ENCODE peak calls at places on chromosomes 6 and 20, in nine cellular contexts. One of them, this sample, is unnamed.
A peak's percentile ranks its signal among the peaks of the same experiment; 100 is the strongest.

GRCh38 chr6:67884442-67884841 is 750.6 kb upstream of the ADGRB3 start:
- DNase-seq in HCT116: no peak
- DNase-seq in gastrocnemius medialis: no peak
- DNase-seq in ovary: no peak
- DNase-seq in prostate gland: no peak
- DNase-seq in stomach: no peak
- DNase-seq in esophagus muscularis mucosa: no peak
- DNase-seq in transverse colon: no peak
- DNase-seq in right lobe of liver: no peak
- DNase-seq in this sample: no peak

GRCh38 chr6:141401168-141401567 is 731.6 kb upstream of the GJE1 start:
- DNase-seq in transverse colon: no peak
- DNase-seq in ovary: no peak
- DNase-seq in right lobe of liver: no peak
- DNase-seq in prostate gland: no peak
- DNase-seq in esophagus muscularis mucosa: no peak
- DNase-seq in stomach: no peak
- DNase-seq in gastrocnemius medialis: no peak
- DNase-seq in HCT116: no peak
- DNase-seq in this sample: no peak

GRCh38 chr6:100775667-100776066 is 105.5 kb downstream of the ASCC3 start:
- DNase-seq in gastrocnemius medialis: no peak
- DNase-seq in esophagus muscularis mucosa: no peak
- DNase-seq in HCT116: no peak
- DNase-seq in ovary: no peak
- DNase-seq in transverse colon: no peak
- DNase-seq in prostate gland: no peak
- DNase-seq in right lobe of liver: no peak
- DNase-seq in stomach: no peak
- DNase-seq in this sample: no peak

GRCh38 chr6:160733045-160733646 is 31.1 kb downstream of the PLG start:
- DNase-seq in esophagus muscularis mucosa: no peak
- DNase-seq in prostate gland: peak; percentile 28
- DNase-seq in HCT116: peak; percentile 28
- DNase-seq in transverse colon: peak; percentile 13
- DNase-seq in ovary: peak; percentile 30
- DNase-seq in stomach: peak; percentile 28
- DNase-seq in right lobe of liver: no peak
- DNase-seq in gastrocnemius medialis: no peak
- DNase-seq in this sample: peak; percentile 3

GRCh38 chr20:62796699-62797491 is 622 bp downstream of the MRGBP start:
- DNase-seq in right lobe of liver: no peak
- DNase-seq in transverse colon: no peak
- DNase-seq in esophagus muscularis mucosa: no peak
- DNase-seq in prostate gland: no peak
- DNase-seq in ovary: peak; percentile 69
- DNase-seq in gastrocnemius medialis: no peak
- DNase-seq in stomach: no peak
- DNase-seq in HCT116: no peak
- DNase-seq in this sample: no peak

GRCh38 chr6:145734486-145735355 is 599 bp downstream of the EPM2A start:
- DNase-seq in prostate gland: peak; percentile 82
- DNase-seq in transverse colon: peak; percentile 90
- DNase-seq in gastrocnemius medialis: peak; percentile 78
- DNase-seq in right lobe of liver: peak; percentile 92
- DNase-seq in ovary: peak; percentile 89
- DNase-seq in HCT116: peak; percentile 75
- DNase-seq in esophagus muscularis mucosa: peak; percentile 95
- DNase-seq in stomach: peak; percentile 87
- DNase-seq in this sample: peak; percentile 52

GRCh38 chr20:1423625-1424106 is 30.8 kb upstream of the FKBP1A start:
- DNase-seq in gastrocnemius medialis: no peak
- DNase-seq in right lobe of liver: no peak
- DNase-seq in ovary: no peak
- DNase-seq in esophagus muscularis mucosa: peak; percentile 87
- DNase-seq in HCT116: peak; percentile 67
- DNase-seq in prostate gland: peak; percentile 14
- DNase-seq in stomach: peak; percentile 77
- DNase-seq in transverse colon: peak; percentile 65
- DNase-seq in this sample: no peak

GRCh38 chr6:130973521-130974277 is 89.3 kb downstream of the EPB41L2 start:
- DNase-seq in HCT116: no peak
- DNase-seq in transverse colon: no peak
- DNase-seq in ovary: no peak
- DNase-seq in gastrocnemius medialis: no peak
- DNase-seq in stomach: no peak
- DNase-seq in right lobe of liver: no peak
- DNase-seq in prostate gland: no peak
- DNase-seq in esophagus muscularis mucosa: no peak
- DNase-seq in this sample: no peak

GRCh38 chr6:129759851-129760595 is 50.0 kb upstream of the ARHGAP18 start:
- DNase-seq in HCT116: no peak
- DNase-seq in esophagus muscularis mucosa: no peak
- DNase-seq in transverse colon: no peak
- DNase-seq in right lobe of liver: no peak
- DNase-seq in prostate gland: no peak
- DNase-seq in stomach: no peak
- DNase-seq in ovary: no peak
- DNase-seq in gastrocnemius medialis: no peak
- DNase-seq in this sample: no peak

GRCh38 chr20:51318058-51318960 is 224.2 kb downstream of the NFATC2 start:
- DNase-seq in prostate gland: no peak
- DNase-seq in transverse colon: peak; percentile 84
- DNase-seq in stomach: peak; percentile 60
- DNase-seq in esophagus muscularis mucosa: no peak
- DNase-seq in HCT116: peak; percentile 51
- DNase-seq in ovary: no peak
- DNase-seq in right lobe of liver: peak; percentile 48
- DNase-seq in gastrocnemius medialis: no peak
- DNase-seq in this sample: no peak

GRCh38 chr6:47308674-47309325 is 905 bp downstream of the TNFRSF21 start:
- DNase-seq in gastrocnemius medialis: no peak
- DNase-seq in esophagus muscularis mucosa: peak; percentile 92
- DNase-seq in stomach: peak; percentile 29
- DNase-seq in ovary: peak; percentile 19
- DNase-seq in HCT116: no peak
- DNase-seq in prostate gland: peak; percentile 14
- DNase-seq in right lobe of liver: peak; percentile 46
- DNase-seq in transverse colon: peak; percentile 22
- DNase-seq in this sample: peak; percentile 35

GRCh38 chr6:47307362-47308222 is 2.1 kb downstream of the TNFRSF21 start:
- DNase-seq in transverse colon: no peak
- DNase-seq in HCT116: no peak
- DNase-seq in ovary: no peak
- DNase-seq in gastrocnemius medialis: no peak
- DNase-seq in stomach: no peak
- DNase-seq in prostate gland: no peak
- DNase-seq in esophagus muscularis mucosa: peak; percentile 60
- DNase-seq in right lobe of liver: no peak
- DNase-seq in this sample: no peak

GRCh38 chr6:47308223-47308567 is 1.5 kb downstream of the TNFRSF21 start:
- DNase-seq in transverse colon: no peak
- DNase-seq in gastrocnemius medialis: no peak
- DNase-seq in prostate gland: no peak
- DNase-seq in esophagus muscularis mucosa: peak; percentile 62
- DNase-seq in ovary: no peak
- DNase-seq in stomach: no peak
- DNase-seq in HCT116: no peak
- DNase-seq in right lobe of liver: no peak
- DNase-seq in this sample: no peak

GRCh38 chr6:47310131-47310480 is 401 bp upstream of the TNFRSF21 start:
- DNase-seq in esophagus muscularis mucosa: no peak
- DNase-seq in stomach: no peak
- DNase-seq in ovary: no peak
- DNase-seq in right lobe of liver: no peak
- DNase-seq in prostate gland: no peak
- DNase-seq in HCT116: no peak
- DNase-seq in transverse colon: no peak
- DNase-seq in gastrocnemius medialis: no peak
- DNase-seq in this sample: no peak

GRCh38 chr6:47309326-47310130 is at the start of gene TNFRSF21:
- DNase-seq in prostate gland: peak; percentile 94
- DNase-seq in ovary: peak; percentile 84
- DNase-seq in esophagus muscularis mucosa: peak; percentile 97
- DNase-seq in right lobe of liver: peak; percentile 94
- DNase-seq in gastrocnemius medialis: peak; percentile 87
- DNase-seq in transverse colon: peak; percentile 95
- DNase-seq in HCT116: peak; percentile 89
- DNase-seq in stomach: peak; percentile 94
- DNase-seq in this sample: peak; percentile 95
- TF ChIP-seq POLR2A in prostate gland: peak; percentile 96
- TF ChIP-seq POLR2A in ovary: no peak
- TF ChIP-seq POLR2A in esophagus muscularis mucosa: peak; percentile 50
- TF ChIP-seq POLR2A in right lobe of liver: peak; percentile 89
- TF ChIP-seq POLR2A in gastrocnemius medialis: peak; percentile 57
- TF ChIP-seq POLR2A in transverse colon: peak; percentile 95
- TF ChIP-seq POLR2A in HCT116: peak; percentile 72
- TF ChIP-seq POLR2A in stomach: no peak
- TF ChIP-seq POLR2A in this sample: peak; percentile 95

DNA sequence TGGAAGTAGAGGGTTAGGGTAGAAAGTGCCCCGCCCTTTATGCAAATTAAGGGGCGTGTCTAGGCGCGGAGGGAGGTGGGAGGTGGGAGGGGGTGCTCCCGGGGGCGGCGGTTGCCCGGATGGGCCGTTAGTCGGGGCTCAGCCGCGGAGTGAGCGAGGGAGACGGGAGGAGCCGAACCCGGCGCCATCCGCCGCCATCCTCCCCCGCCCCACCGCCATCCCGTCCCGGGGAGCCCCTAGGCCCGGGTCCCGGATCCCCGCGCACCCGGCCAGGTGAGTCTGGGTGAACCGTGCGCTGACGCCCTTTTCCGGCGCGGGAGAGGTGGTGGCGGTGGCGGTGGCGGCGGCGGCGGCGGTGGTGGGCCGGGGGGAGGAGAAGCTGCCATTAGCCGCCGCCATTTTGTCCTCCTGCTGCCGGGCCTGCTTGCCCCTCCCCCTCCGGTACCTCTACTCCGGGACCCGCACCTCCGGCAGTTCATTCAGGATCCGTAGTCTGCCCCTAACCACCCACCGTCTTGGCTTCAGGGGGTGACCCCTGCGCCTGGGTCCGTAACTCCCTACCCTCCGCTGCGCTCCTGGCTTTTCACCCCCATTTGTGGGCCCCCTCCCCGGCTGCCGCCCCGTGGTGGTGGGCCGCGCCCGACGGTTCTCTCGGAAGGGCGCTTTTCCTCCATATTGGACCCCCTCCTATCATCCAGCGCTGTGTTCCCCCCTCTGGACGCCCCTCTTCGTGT is at the start of gene PRRC2A:
- DNase-seq in ovary: peak; percentile 96
- DNase-seq in prostate gland: peak; percentile 75
- DNase-seq in stomach: peak; percentile 97
- DNase-seq in esophagus muscularis mucosa: peak; percentile 94
- DNase-seq in transverse colon: peak; percentile 96
- DNase-seq in gastrocnemius medialis: peak; percentile 95
- DNase-seq in HCT116: peak; percentile 47
- DNase-seq in right lobe of liver: peak; percentile 95
- DNase-seq in this sample: peak; percentile 81
- TF ChIP-seq POLR2A in ovary: peak; percentile 65
- TF ChIP-seq POLR2A in prostate gland: peak; percentile 68
- TF ChIP-seq POLR2A in stomach: no peak
- TF ChIP-seq POLR2A in esophagus muscularis mucosa: peak; percentile 91
- TF ChIP-seq POLR2A in transverse colon: no peak
- TF ChIP-seq POLR2A in gastrocnemius medialis: peak; percentile 82
- TF ChIP-seq POLR2A in HCT116: no peak
- TF ChIP-seq POLR2A in right lobe of liver: peak; percentile 51
- TF ChIP-seq POLR2A in this sample: peak; percentile 70

GRCh38 chr20:47318027-47318595 is 38.4 kb downstream of the ZMYND8 start:
- DNase-seq in transverse colon: peak; percentile 73
- DNase-seq in stomach: no peak
- DNase-seq in gastrocnemius medialis: no peak
- DNase-seq in esophagus muscularis mucosa: no peak
- DNase-seq in ovary: peak; percentile 51
- DNase-seq in right lobe of liver: no peak
- DNase-seq in HCT116: no peak
- DNase-seq in prostate gland: no peak
- DNase-seq in this sample: no peak

GRCh38 chr20:47320990-47321805 is 35.3 kb downstream of the ZMYND8 start:
- DNase-seq in transverse colon: peak; percentile 45
- DNase-seq in gastrocnemius medialis: no peak
- DNase-seq in stomach: peak; percentile 41
- DNase-seq in HCT116: no peak
- DNase-seq in esophagus muscularis mucosa: no peak
- DNase-seq in prostate gland: peak; percentile 78
- DNase-seq in ovary: no peak
- DNase-seq in right lobe of liver: no peak
- DNase-seq in this sample: no peak

GRCh38 chr20:47317127-47317895 is 39.2 kb downstream of the ZMYND8 start:
- DNase-seq in esophagus muscularis mucosa: peak; percentile 98
- DNase-seq in prostate gland: peak; percentile 86
- DNase-seq in gastrocnemius medialis: peak; percentile 89
- DNase-seq in ovary: peak; percentile 63
- DNase-seq in right lobe of liver: peak; percentile 67
- DNase-seq in transverse colon: peak; percentile 76
- DNase-seq in stomach: peak; percentile 68
- DNase-seq in HCT116: peak; percentile 87
- DNase-seq in this sample: peak; percentile 87

GRCh38 chr20:47318596-47319516 is 37.6 kb downstream of the ZMYND8 start:
- DNase-seq in right lobe of liver: peak; percentile 68
- DNase-seq in ovary: peak; percentile 55
- DNase-seq in esophagus muscularis mucosa: peak; percentile 97
- DNase-seq in transverse colon: peak; percentile 78
- DNase-seq in HCT116: no peak
- DNase-seq in gastrocnemius medialis: peak; percentile 87
- DNase-seq in prostate gland: peak; percentile 77
- DNase-seq in stomach: peak; percentile 85
- DNase-seq in this sample: no peak

GRCh38 chr20:47319517-47320252 is 36.8 kb downstream of the ZMYND8 start:
- DNase-seq in esophagus muscularis mucosa: no peak
- DNase-seq in transverse colon: peak; percentile 73
- DNase-seq in HCT116: peak; percentile 78
- DNase-seq in ovary: peak; percentile 54
- DNase-seq in stomach: peak; percentile 93
- DNase-seq in gastrocnemius medialis: no peak
- DNase-seq in prostate gland: peak; percentile 95
- DNase-seq in right lobe of liver: no peak
- DNase-seq in this sample: no peak
- TF ChIP-seq POLR2A in esophagus muscularis mucosa: no peak
- TF ChIP-seq POLR2A in transverse colon: no peak
- TF ChIP-seq POLR2A in HCT116: no peak
- TF ChIP-seq POLR2A in ovary: no peak
- TF ChIP-seq POLR2A in stomach: no peak
- TF ChIP-seq POLR2A in gastrocnemius medialis: no peak
- TF ChIP-seq POLR2A in prostate gland: peak; percentile 14
- TF ChIP-seq POLR2A in right lobe of liver: no peak
- TF ChIP-seq POLR2A in this sample: no peak

GRCh38 chr20:50190251-50191064 is at the start of gene CEBPB:
- DNase-seq in HCT116: peak; percentile 76
- DNase-seq in right lobe of liver: peak; percentile 95
- DNase-seq in stomach: peak; percentile 94
- DNase-seq in esophagus muscularis mucosa: peak; percentile 97
- DNase-seq in ovary: peak; percentile 96
- DNase-seq in transverse colon: peak; percentile 92
- DNase-seq in prostate gland: peak; percentile 89
- DNase-seq in gastrocnemius medialis: peak; percentile 91
- DNase-seq in this sample: peak; percentile 81
- TF ChIP-seq POLR2A in HCT116: peak; percentile 99
- TF ChIP-seq POLR2A in right lobe of liver: peak; percentile 100
- TF ChIP-seq POLR2A in stomach: no peak
- TF ChIP-seq POLR2A in esophagus muscularis mucosa: peak; percentile 99
- TF ChIP-seq POLR2A in ovary: peak; percentile 99
- TF ChIP-seq POLR2A in transverse colon: peak; percentile 98
- TF ChIP-seq POLR2A in prostate gland: peak; percentile 100
- TF ChIP-seq POLR2A in gastrocnemius medialis: peak; percentile 100
- TF ChIP-seq POLR2A in this sample: peak; percentile 99